ENCODE peak calls at places on chromosomes 3 and 15, in four cellular contexts. B, G, I and V are unnamed samples.

GRCh38 chr15:90234519-90234988 is 545 bp downstream of the GDPGP1 start:
- DNase-seq in B (no peak), G (no peak), I (no peak), V (no peak)

GRCh38 chr3:144175644-144176425 is 204.2 kb downstream of the DIPK2A start:
- DNase-seq in I (no peak), G (no peak), B (no peak), V (no peak)

GRCh38 chr15:93045191-93045785 is 43.7 kb downstream of the RGMA start:
- DNase-seq in B (no peak), I (no peak), G (no peak), V (no peak)

GRCh38 chr3:42052132-42052866 is 38.9 kb upstream of the TRAK1 start:
- DNase-seq in G (no peak), I (no peak), B (no peak), V (no peak)

GRCh38 chr15:35067501-35068347 is 17.4 kb downstream of the NANOGP8 start:
- DNase-seq in B (no peak), I (no peak), G (no peak), V (no peak)

GRCh38 chr3:188947401-188947982 is 224.3 kb upstream of the TPRG1 start:
- DNase-seq in I (peak), G (peak), B (peak), V (peak)

GRCh38 chr3:81749285-81749684 is 12.2 kb downstream of the GBE1 start:
- DNase-seq in I (no peak), G (no peak), B (no peak), V (no peak)

GRCh38 chr15:89143503-89144162 is 55.4 kb downstream of the ABHD2 start:
- DNase-seq in I (no peak), B (no peak), G (no peak), V (peak)

GRCh38 chr3:194462936-194463335 is 23.9 kb downstream of the ATP13A3 start:
- DNase-seq in G (no peak), I (no peak), B (no peak), V (no peak)

GRCh38 chr3:62558549-62559112 is 185.3 kb upstream of the FEZF2 start:
- DNase-seq in I (no peak), G (peak), B (no peak), V (no peak)

GRCh38 chr3:177689077-177689476 is 491.8 kb upstream of the TBL1XR1 start:
- DNase-seq in G (no peak), B (no peak), I (no peak), V (no peak)

GRCh38 chr3:138625707-138626365 is 17.3 kb downstream of the FAIM start:
- DNase-seq in I (no peak), G (no peak), B (no peak), V (no peak)

GRCh38 chr3:174548841-174549623 is 310.1 kb upstream of the NAALADL2 start:
- DNase-seq in I (no peak), G (no peak), B (no peak), V (no peak)

GRCh38 chr3:72006631-72007556 is 221.9 kb upstream of the PROK2 start:
- DNase-seq in G (no peak), B (no peak), I (no peak), V (no peak)

GRCh38 chr15:29668120-29668602 is 154.1 kb downstream of the TJP1 start:
- DNase-seq in G (peak), B (peak), I (peak), V (peak)

GRCh38 chr3:96646596-96646995 is 167.8 kb upstream of the EPHA6 start:
- DNase-seq in B (no peak), G (no peak), I (no peak), V (no peak)

GRCh38 chr15:48631191-48631770 is 14.2 kb downstream of the FBN1 start:
- DNase-seq in I (no peak), G (no peak), B (no peak), V (no peak)

GRCh38 chr3:140948460-140949249 is 7.0 kb downstream of the SLC25A36 start:
- DNase-seq in I (no peak), G (no peak), B (no peak), V (no peak)

GRCh38 chr3:66593978-66594377 is 93.2 kb upstream of the LRIG1 start:
- DNase-seq in I (no peak), B (no peak), G (peak), V (peak)

GRCh38 chr15:59437777-59438574 is at the start of gene FAM81A:
- DNase-seq in G (peak), I (peak), B (peak), V (peak)

GRCh38 chr3:134791992-134792391 is 3.1 kb upstream of the EPHB1 start:
- DNase-seq in B (no peak), I (no peak), G (no peak), V (no peak)

GRCh38 chr15:51240066-51240465 is 98.3 kb downstream of the CYP19A1 start:
- DNase-seq in G (no peak), B (no peak), I (no peak), V (no peak)

GRCh38 chr3:174242311-174243041 is 616.7 kb upstream of the NAALADL2 start:
- DNase-seq in I (no peak), B (no peak), G (no peak), V (no peak)

GRCh38 chr15:41494190-41494921 is 682 bp downstream of the ITPKA start:
- DNase-seq in B (peak), G (peak), I (no peak), V (no peak)
- TF ChIP-seq CTCF in B (no peak), G (no peak), I (no peak), V (no peak)

GRCh38 chr3:47265725-47266480 is 16.7 kb downstream of the KIF9 start:
- DNase-seq in G (no peak), B (no peak), I (no peak), V (no peak)

GRCh38 chr3:47267490-47267824 is 15.1 kb downstream of the KIF9 start:
- DNase-seq in G (no peak), B (no peak), I (no peak), V (no peak)

GRCh38 chr3:47265008-47265407 is 17.6 kb downstream of the KIF9 start:
- DNase-seq in G (no peak), B (no peak), I (no peak), V (no peak)

GRCh38 chr3:47261301-47261700 is 21.3 kb downstream of the KIF9 start:
- DNase-seq in G (no peak), I (no peak), B (no peak), V (no peak)

DNA sequence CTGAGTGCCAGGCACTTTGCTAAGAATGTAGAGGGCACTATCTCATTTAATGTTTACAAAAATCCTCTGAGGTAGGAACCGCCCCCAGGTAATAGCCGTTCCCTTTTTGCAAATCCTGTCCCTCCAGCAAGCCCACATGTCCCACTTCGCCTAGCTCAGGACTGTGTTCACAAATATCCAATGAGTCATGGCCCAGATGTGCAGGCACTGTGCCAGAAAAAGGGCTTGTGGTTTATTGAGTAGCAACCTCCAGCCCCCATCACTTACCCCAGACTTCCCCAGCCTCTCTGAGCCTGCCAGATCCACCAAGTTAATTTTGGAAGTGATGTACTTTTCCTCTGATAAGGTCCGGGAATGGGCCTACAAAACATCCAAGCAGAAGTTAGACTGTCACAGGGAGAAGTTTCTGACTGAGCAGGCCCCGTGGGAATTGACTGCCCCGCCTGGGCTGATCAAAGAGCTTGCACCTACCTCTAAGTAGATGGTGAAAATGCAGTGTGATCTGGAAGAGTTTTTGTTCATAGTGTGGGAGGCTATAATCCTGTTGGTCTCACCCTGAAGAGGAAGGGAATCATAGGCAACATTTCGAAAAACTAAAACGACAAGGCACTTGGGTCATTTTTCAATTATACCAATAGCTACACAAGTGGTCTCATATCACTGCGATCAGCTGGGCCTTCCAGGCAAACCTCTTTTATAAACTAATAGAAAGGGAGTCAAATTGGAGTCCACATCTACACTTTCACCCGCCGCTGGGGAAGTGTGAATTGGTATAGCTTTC is 15.7 kb downstream of the KIF9 start:
- DNase-seq in I (peak), B (peak), G (no peak), V (peak)
- H3K4me3 ChIP-seq in I (no peak), B (no peak), G (no peak), V (no peak)

GRCh38 chr3:184129012-184129411 is 6.1 kb upstream of the EIF2B5 start:
- DNase-seq in G (no peak), I (peak), B (no peak), V (no peak)
- TF ChIP-seq CTCF in G (no peak), I (peak), B (peak), V (peak)

GRCh38 chr3:48652923-48653715 is 9.6 kb downstream of the CELSR3 start:
- DNase-seq in G (no peak), I (no peak), B (no peak), V (no peak)

GRCh38 chr3:48655063-48655462 is 7.6 kb downstream of the CELSR3 start:
- DNase-seq in B (no peak), G (no peak), I (no peak), V (no peak)

GRCh38 chr3:48655586-48655985 is 7.1 kb downstream of the CELSR3 start:
- DNase-seq in I (no peak), B (no peak), G (no peak), V (no peak)

GRCh38 chr3:48656841-48657281 is 5.8 kb downstream of the CELSR3 start:
- DNase-seq in G (no peak), I (no peak), B (no peak), V (no peak)

GRCh38 chr3:48656061-48656840 is 6.4 kb downstream of the CELSR3 start:
- DNase-seq in B (peak), G (peak), I (peak), V (no peak)
- H3K4me3 ChIP-seq in B (peak), G (peak), I (peak), V (peak)

GRCh38 chr3:60742606-60743145 is 508.6 kb downstream of the FHIT start:
- DNase-seq in I (no peak), B (no peak), G (peak), V (peak)
- TF ChIP-seq CTCF in I (no peak), B (no peak), G (no peak), V (peak)

GRCh38 chr3:52982839-52983238 is 63.0 kb downstream of the SFMBT1 start:
- DNase-seq in I (no peak), B (no peak), G (no peak), V (no peak)

GRCh38 chr3:52986938-52987337 is 58.9 kb downstream of the SFMBT1 start:
- DNase-seq in B (no peak), G (no peak), I (no peak), V (peak)

GRCh38 chr3:52983828-52984227 is 62.0 kb downstream of the SFMBT1 start:
- DNase-seq in B (no peak), I (no peak), G (no peak), V (no peak)

GRCh38 chr3:52983336-52983807 is 62.5 kb downstream of the SFMBT1 start:
- DNase-seq in G (no peak), I (no peak), B (peak), V (no peak)

DNA sequence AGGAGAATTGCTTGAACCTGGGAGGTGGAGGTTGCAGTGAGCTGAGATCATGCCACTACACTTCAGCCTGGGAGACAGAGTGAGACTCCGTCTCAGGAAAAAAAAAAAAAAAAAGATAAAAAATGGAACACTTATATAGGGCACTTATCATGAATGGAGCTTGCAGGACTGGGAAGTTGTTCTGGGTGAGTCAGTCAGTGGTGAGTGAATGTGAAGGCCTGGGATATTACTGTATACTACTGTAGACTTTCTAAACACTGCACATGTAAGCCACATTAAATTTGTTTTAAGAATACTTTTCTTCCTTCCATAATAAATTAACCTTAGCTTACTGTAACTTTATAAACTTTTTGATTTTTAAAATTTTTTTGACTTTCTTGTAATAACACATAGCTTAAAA is 59.8 kb downstream of the SFMBT1 start:
- DNase-seq in B (no peak), G (no peak), I (no peak), V (no peak)
- H3K4me3 ChIP-seq in B (no peak), G (no peak), I (no peak), V (no peak)